ENCODE peak calls at places on chromosomes 2 and 18, in six cellular contexts. T is HFF-Myc, G is PC-9, W is BE2C, F is neural crest cell, H is AG09319. L is an unnamed sample.

GRCh38 chr2:97704989-97705388 is 8.4 kb upstream of the ZAP70 start:
- DNase-seq in T (no peak), G (no peak), W (no peak), F (no peak), H (no peak), L (no peak)

GRCh38 chr2:217826505-217826904 is 176.3 kb downstream of the TNS1 start:
- DNase-seq in T (no peak), G (no peak), W (no peak), F (no peak), H (no peak), L (no peak)

GRCh38 chr2:46780801-46781445 is 134.7 kb downstream of the MCFD2 start:
- DNase-seq in T (no peak), G (no peak), W (peak; percentile 85), F (peak; percentile 11), H (no peak), L (peak; percentile 85)

GRCh38 chr2:144032566-144032965 is 487.4 kb downstream of the ZEB2 start:
- DNase-seq in T (peak; percentile 66), G (no peak), W (no peak), F (no peak), H (peak; percentile 50), L (peak; percentile 58)

GRCh38 chr2:20365249-20365817 is 14.7 kb upstream of the PUM2 start:
- DNase-seq in T (no peak), G (peak; percentile 80), W (no peak), F (no peak), H (no peak), L (no peak)

GRCh38 chr2:230441188-230441897 is 25.3 kb downstream of the SP100 start:
- DNase-seq in T (no peak), G (no peak), W (no peak), F (no peak), H (peak; percentile 57), L (no peak)

GRCh38 chr2:202317080-202317859 is 51.7 kb downstream of the NOP58 start:
- DNase-seq in T (peak; percentile 84), G (no peak), W (peak; percentile 66), F (no peak), H (peak; percentile 73), L (peak; percentile 77)

GRCh38 chr2:226674123-226674522 is 125.5 kb downstream of the IRS1 start:
- DNase-seq in T (no peak), G (no peak), W (no peak), F (no peak), H (no peak), L (no peak)

GRCh38 chr2:158113896-158114295 is 12.2 kb downstream of the UPP2 start:
- DNase-seq in T (no peak), G (no peak), W (no peak), F (no peak), H (no peak), L (no peak)

GRCh38 chr18:74289946-74290478 is 1.8 kb downstream of the CYB5A start:
- DNase-seq in T (no peak), G (no peak), W (no peak), F (no peak), H (no peak), L (no peak)

GRCh38 chr18:74292541-74292858 is 737 bp upstream of the CYB5A start:
- DNase-seq in T (no peak), G (no peak), W (no peak), F (no peak), H (no peak), L (no peak)

GRCh38 chr18:74290831-74291770 is 662 bp downstream of the CYB5A start:
- DNase-seq in T (no peak), G (peak; percentile 75), W (no peak), F (no peak), H (no peak), L (no peak)

GRCh38 chr18:74294526-74294925 is 2.8 kb upstream of the CYB5A start:
- DNase-seq in T (no peak), G (no peak), W (no peak), F (no peak), H (no peak), L (peak; percentile 73)

GRCh38 chr18:74291771-74292540 is at the start of gene CYB5A:
- DNase-seq in T (peak; percentile 83), G (peak; percentile 88), W (peak; percentile 91), F (peak; percentile 98), H (peak; percentile 94), L (peak; percentile 79)
- TF ChIP-seq CTCF in T (no peak), G (peak; percentile 43), W (no peak), F (peak; percentile 43), H (no peak), L (peak; percentile 2)

DNA sequence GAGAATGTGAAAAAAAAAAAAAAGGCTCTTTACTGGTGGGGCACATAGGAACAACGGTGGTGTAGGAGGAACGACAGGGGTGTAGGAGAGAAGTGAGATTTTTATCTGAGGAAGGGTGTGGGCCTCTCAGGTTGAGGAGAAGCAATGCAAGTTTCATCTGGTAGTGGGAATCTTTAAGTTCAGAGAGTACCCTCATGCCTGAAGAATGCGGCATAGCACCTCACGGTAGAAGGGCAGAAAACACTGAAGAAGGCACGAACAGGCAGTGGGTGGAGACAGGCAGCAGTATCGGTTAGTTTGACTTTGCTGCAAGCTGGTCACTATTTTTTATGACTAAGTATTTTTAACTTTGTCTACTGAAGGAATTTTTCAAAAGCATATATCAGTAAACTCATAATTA is 52.2 kb upstream of the TSPYL6 start:
- DNase-seq in T (no peak), G (peak; percentile 41), W (no peak), F (no peak), H (no peak), L (no peak)
- TF ChIP-seq CTCF in T (no peak), G (no peak), W (no peak), F (no peak), H (no peak), L (no peak)

DNA sequence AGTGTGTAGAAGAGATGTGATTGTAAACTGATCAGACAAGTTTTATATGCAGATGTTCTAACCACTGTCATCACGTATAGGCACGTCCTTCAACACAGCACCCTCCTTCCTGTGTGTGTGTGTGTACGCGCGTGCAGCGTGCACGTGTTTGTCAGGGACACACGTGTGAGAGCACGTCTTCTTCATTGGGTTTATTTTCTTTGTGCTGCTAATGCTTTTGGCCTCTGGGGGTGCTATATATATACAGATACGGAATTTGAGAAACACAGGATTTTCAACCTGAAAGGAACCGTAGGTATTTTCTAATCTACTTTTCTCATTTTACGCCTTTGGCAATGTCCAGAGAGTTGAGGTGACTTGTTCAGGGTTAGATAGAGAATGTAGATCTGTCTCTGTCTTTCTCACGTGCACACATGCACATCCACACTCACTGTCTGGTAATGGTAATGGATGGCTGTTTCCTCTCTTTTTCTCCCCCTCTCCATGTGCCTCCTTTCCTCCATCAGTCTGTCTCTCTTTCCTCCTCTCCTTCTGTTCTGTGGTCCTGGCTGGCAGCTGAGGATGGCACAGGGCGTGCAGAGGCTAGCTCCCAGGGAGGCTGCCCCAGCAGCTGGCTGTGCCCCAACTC is 13.4 kb upstream of the CELF4 start:
- DNase-seq in T (peak; percentile 12), G (no peak), W (peak; percentile 26), F (no peak), H (no peak), L (no peak)
- TF ChIP-seq CTCF in T (peak; percentile 30), G (peak; percentile 52), W (peak; percentile 49), F (peak; percentile 68), H (peak; percentile 31), L (peak; percentile 42)

GRCh38 chr2:15548974-15549373 is 12.2 kb downstream of the NBAS start:
- DNase-seq in T (no peak), G (no peak), W (no peak), F (no peak), H (no peak), L (no peak)

GRCh38 chr2:15543541-15543940 is 17.6 kb downstream of the NBAS start:
- DNase-seq in T (no peak), G (no peak), W (no peak), F (no peak), H (no peak), L (no peak)

GRCh38 chr2:15544227-15544626 is 16.9 kb downstream of the NBAS start:
- DNase-seq in T (no peak), G (no peak), W (no peak), F (no peak), H (no peak), L (no peak)

GRCh38 chr2:15547100-15547499 is 14.0 kb downstream of the NBAS start:
- DNase-seq in T (no peak), G (no peak), W (no peak), F (no peak), H (no peak), L (no peak)

DNA sequence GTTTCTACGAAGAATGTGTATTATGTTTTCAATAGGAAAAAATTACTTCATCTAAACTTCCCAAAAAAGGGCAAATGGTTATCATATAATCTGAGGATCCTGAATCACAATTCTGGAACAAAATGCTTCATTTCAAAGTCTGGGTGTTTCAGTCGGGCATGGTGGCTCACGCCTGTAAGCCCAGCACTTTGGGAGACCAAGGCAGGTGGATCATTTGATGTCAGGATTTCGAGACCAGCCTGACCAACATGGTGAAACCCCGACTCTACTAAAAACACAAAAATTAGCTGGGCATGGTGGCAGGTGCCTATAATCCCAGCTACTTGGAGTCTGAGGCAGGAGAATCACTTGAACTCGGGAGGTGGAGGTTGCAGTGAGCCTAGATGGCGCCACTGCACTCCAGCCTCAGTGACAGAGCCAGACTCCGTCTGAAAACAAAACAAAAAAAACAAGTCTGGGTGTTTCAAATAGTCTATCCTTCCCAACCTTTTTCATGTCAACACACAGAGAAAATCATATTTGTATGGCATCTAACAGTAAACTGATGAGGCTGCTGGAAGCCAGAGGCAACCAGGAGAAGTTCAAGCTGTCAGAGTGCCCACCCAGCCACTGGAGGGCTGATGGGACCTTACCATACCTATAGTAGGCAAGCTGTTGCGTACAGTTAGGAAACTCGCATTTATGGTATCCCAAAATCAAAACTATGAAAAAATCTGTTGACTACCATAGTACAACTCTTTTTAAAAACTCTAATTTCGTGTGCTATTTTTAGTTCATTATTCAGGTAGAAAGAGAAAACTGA is 14.6 kb downstream of the NBAS start:
- DNase-seq in T (no peak), G (no peak), W (no peak), F (no peak), H (no peak), L (no peak)
- TF ChIP-seq CTCF in T (peak; percentile 41), G (peak; percentile 41), W (peak; percentile 51), F (peak; percentile 42), H (no peak), L (peak; percentile 15)

GRCh38 chr2:108547606-108548005 is 13.3 kb downstream of the LIMS1 start:
- DNase-seq in T (no peak), G (no peak), W (no peak), F (no peak), H (no peak), L (no peak)
- TF ChIP-seq CTCF in T (no peak), G (no peak), W (no peak), F (no peak), H (no peak), L (no peak)

DNA sequence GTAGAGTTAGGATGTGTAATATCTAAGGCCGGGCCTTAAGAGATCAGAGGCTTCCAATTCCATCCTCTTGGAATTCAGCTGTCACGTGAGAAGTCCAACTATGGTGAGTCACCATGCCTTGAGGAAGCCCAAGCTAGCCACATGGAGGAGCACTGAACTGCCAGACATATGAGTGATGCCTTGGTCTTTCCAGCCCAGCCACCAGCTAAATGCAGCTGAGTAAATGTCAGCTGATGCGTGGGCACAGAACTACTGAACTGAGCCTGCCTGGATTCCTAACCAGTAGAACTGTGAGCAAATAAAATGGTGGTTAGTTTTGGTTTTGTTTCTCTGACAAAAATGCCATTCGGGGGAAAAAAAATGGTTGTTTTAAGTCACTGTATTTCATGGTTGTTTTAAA is 153.7 kb upstream of the SERTAD2 start:
- DNase-seq in T (peak; percentile 97), G (peak; percentile 91), W (no peak), F (no peak), H (peak; percentile 87), L (peak; percentile 99)
- TF ChIP-seq CTCF in T (no peak), G (no peak), W (no peak), F (no peak), H (peak; percentile 19), L (peak; percentile 25)

GRCh38 chr2:110864176-110864575 is 131.8 kb downstream of the ACOXL start:
- DNase-seq in T (no peak), G (no peak), W (no peak), F (no peak), H (no peak), L (no peak)
- TF ChIP-seq CTCF in T (no peak), G (no peak), W (no peak), F (no peak), H (no peak), L (no peak)

L was measured in AG09309.